ENCODE peak calls at places on chromosome 19, in six cellular contexts. K is amniotic stem cell; P is stimulated activated CD4-positive, alpha-beta T cell treated with anti-CD3 and anti-CD28 coated beads, Interleukin-12 subunit alpha, Interleukin-12 subunit beta, amount 100 ng/mL, for 24 hours; Y is T-cell; D is NCI-H69; L is Daoy. I is an unnamed sample.
A peak's percentile ranks its signal among the peaks of the same experiment; 100 is the strongest.

GRCh38 chr19:4385291-4386037 is 14.9 kb downstream of the SH3GL1 start:
- DNase-seq in K (no peak), P (no peak), Y (no peak), D (no peak), L (no peak), I (no peak)

GRCh38 chr19:29850482-29850881 is 38.7 kb downstream of the CCNE1 start:
- DNase-seq in K (no peak), P (no peak), Y (no peak), D (no peak), L (no peak), I (no peak)

GRCh38 chr19:17468302-17469091 is 1.8 kb upstream of the SLC27A1 start:
- DNase-seq in K (no peak), P (no peak), Y (no peak), D (no peak), L (no peak), I (no peak)

GRCh38 chr19:46442808-46443450 is 14.2 kb upstream of the PNMA8C start:
- DNase-seq in K (no peak), P (no peak), Y (no peak), D (no peak), L (peak; percentile 79), I (no peak)

GRCh38 chr19:28319208-28319607 is 893.7 kb downstream of the UQCRFS1 start:
- DNase-seq in K (no peak), P (no peak), Y (no peak), D (no peak), L (no peak), I (no peak)

GRCh38 chr19:53057904-53058579 is 13.5 kb downstream of the ERVV-2 start:
- DNase-seq in K (no peak), P (no peak), Y (no peak), D (peak; percentile 60), L (no peak), I (no peak)

GRCh38 chr19:18089726-18090125 is 3.0 kb upstream of the IL12RB1 start:
- DNase-seq in K (no peak), P (no peak), Y (no peak), D (no peak), L (no peak), I (no peak)

GRCh38 chr19:41769608-41770007 is 14.3 kb downstream of the CEACAM6 start:
- DNase-seq in K (no peak), P (no peak), Y (no peak), D (no peak), L (no peak), I (no peak)

GRCh38 chr19:48918801-48919247 is 14.7 kb upstream of the DHDH start:
- DNase-seq in K (no peak), P (no peak), Y (no peak), D (peak; percentile 33), L (peak; percentile 33), I (no peak)

GRCh38 chr19:1073956-1074511 is 7.1 kb downstream of the ARHGAP45 start:
- DNase-seq in K (no peak), P (no peak), Y (no peak), D (no peak), L (no peak), I (no peak)

GRCh38 chr19:58558066-58558622 is at the start of gene UBE2M:
- DNase-seq in K (no peak), P (no peak), Y (peak; percentile 73), D (no peak), L (no peak), I (no peak)

GRCh38 chr19:29552454-29553280 is 26.9 kb downstream of the VSTM2B start:
- DNase-seq in K (no peak), P (no peak), Y (no peak), D (no peak), L (no peak), I (no peak)

GRCh38 chr19:12840091-12841079 is 2.1 kb downstream of the MAST1 start:
- DNase-seq in K (peak; percentile 15), P (no peak), Y (no peak), D (peak; percentile 95), L (peak; percentile 96), I (no peak)

GRCh38 chr19:40433391-40434216 is 7.8 kb upstream of the SERTAD1 start:
- DNase-seq in K (peak; percentile 79), P (no peak), Y (peak; percentile 35), D (peak; percentile 93), L (peak; percentile 92), I (peak; percentile 67)

GRCh38 chr19:14031719-14032480 is at the start of gene IL27RA:
- DNase-seq in K (peak; percentile 26), P (peak; percentile 51), Y (peak; percentile 83), D (peak; percentile 83), L (peak; percentile 68), I (no peak)

GRCh38 chr19:51136891-51137551 is 5.1 kb upstream of the SIGLEC7 start:
- DNase-seq in K (no peak), P (no peak), Y (no peak), D (no peak), L (peak; percentile 64), I (no peak)

GRCh38 chr19:19642506-19643157 is 825 bp downstream of the GMIP start:
- DNase-seq in K (no peak), P (no peak), Y (peak; percentile 31), D (peak; percentile 76), L (peak; percentile 24), I (no peak)

GRCh38 chr19:956747-957451 is 27.2 kb upstream of the WDR18 start:
- DNase-seq in K (peak; percentile 11), P (no peak), Y (no peak), D (peak; percentile 83), L (peak; percentile 35), I (no peak)

GRCh38 chr19:18349524-18350128 is 9.2 kb downstream of the PGPEP1 start:
- DNase-seq in K (peak; percentile 38), P (no peak), Y (no peak), D (peak; percentile 68), L (peak; percentile 74), I (no peak)

GRCh38 chr19:44582581-44583265 is 30.6 kb upstream of the IGSF23 start:
- DNase-seq in K (no peak), P (no peak), Y (no peak), D (peak; percentile 32), L (peak; percentile 51), I (no peak)

GRCh38 chr19:35528218-35529038 is at the start of gene SBSN:
- DNase-seq in K (peak; percentile 10), P (no peak), Y (no peak), D (no peak), L (peak; percentile 51), I (no peak)

GRCh38 chr19:16888629-16889371 is at the start of gene F2RL3:
- DNase-seq in K (no peak), P (no peak), Y (no peak), D (no peak), L (peak; percentile 89), I (peak; percentile 44)

GRCh38 chr19:17456127-17456526 is 4.6 kb downstream of the NXNL1 start:
- DNase-seq in K (no peak), P (no peak), Y (no peak), D (no peak), L (no peak), I (no peak)

GRCh38 chr19:1608414-1609391 is 3.4 kb upstream of the UQCR11 start:
- DNase-seq in K (no peak), P (no peak), Y (peak; percentile 25), D (peak; percentile 9), L (peak; percentile 89), I (no peak)

GRCh38 chr19:2659856-2660432 is 42.5 kb downstream of the GNG7 start:
- DNase-seq in K (no peak), P (no peak), Y (no peak), D (no peak), L (no peak), I (no peak)

GRCh38 chr19:46935066-46935663 is 74.4 kb downstream of the ARHGAP35 start:
- DNase-seq in K (no peak), P (no peak), Y (no peak), D (no peak), L (no peak), I (no peak)

GRCh38 chr19:10427169-10427568 is 6.8 kb downstream of the PDE4A start:
- DNase-seq in K (no peak), P (no peak), Y (no peak), D (no peak), L (no peak), I (no peak)

GRCh38 chr19:51094696-51095279 is 12.1 kb upstream of the KLK14 start:
- DNase-seq in K (no peak), P (no peak), Y (peak; percentile 10), D (peak; percentile 57), L (peak; percentile 47), I (no peak)

GRCh38 chr19:38739440-38740251 is 4.6 kb downstream of the CAPN12 start:
- DNase-seq in K (no peak), P (no peak), Y (no peak), D (no peak), L (no peak), I (no peak)

GRCh38 chr19:54478677-54479266 is 5.7 kb upstream of the CDC42EP5 start:
- DNase-seq in K (no peak), P (no peak), Y (no peak), D (peak; percentile 65), L (peak; percentile 63), I (no peak)

GRCh38 chr19:49920624-49921363 is 8.2 kb upstream of the ATF5 start:
- DNase-seq in K (no peak), P (no peak), Y (no peak), D (peak; percentile 37), L (no peak), I (no peak)

GRCh38 chr19:42198676-42199439 is 18.6 kb downstream of the DEDD2 start:
- DNase-seq in K (no peak), P (no peak), Y (peak; percentile 81), D (no peak), L (no peak), I (no peak)

GRCh38 chr19:44643605-44644390 is at the start of gene PVR:
- DNase-seq in K (peak; percentile 54), P (peak; percentile 8), Y (no peak), D (peak; percentile 92), L (peak; percentile 93), I (peak; percentile 39)

GRCh38 chr19:1384085-1384462 is 367 bp downstream of the NDUFS7 start:
- DNase-seq in K (no peak), P (no peak), Y (no peak), D (no peak), L (no peak), I (no peak)

GRCh38 chr19:2289714-2290435 is 7.9 kb upstream of the PEAK3 start:
- DNase-seq in K (no peak), P (no peak), Y (peak; percentile 57), D (peak; percentile 62), L (no peak), I (no peak)

GRCh38 chr19:9945319-9945966 is 9.1 kb upstream of the OLFM2 start:
- DNase-seq in K (peak; percentile 96), P (no peak), Y (no peak), D (no peak), L (peak; percentile 99), I (no peak)

GRCh38 chr19:50639121-50640112 is at the start of gene SYT3:
- DNase-seq in K (no peak), P (no peak), Y (peak; percentile 22), D (peak; percentile 38), L (peak; percentile 71), I (no peak)

GRCh38 chr19:2810141-2811091 is 9.3 kb upstream of the ZNF554 start:
- DNase-seq in K (no peak), P (no peak), Y (no peak), D (no peak), L (no peak), I (no peak)

GRCh38 chr19:50224986-50225747 is 21.7 kb downstream of the MYH14 start:
- DNase-seq in K (no peak), P (no peak), Y (no peak), D (no peak), L (no peak), I (no peak)

I was measured in pulmonary artery endothelial cell.